ENCODE peak calls at places on chromosomes 3 and 15, in four cellular contexts. J is transverse colon, B is heart right ventricle, R is right lobe of liver. W is an unnamed sample.
A peak's percentile ranks its signal among the peaks of the same experiment; 100 is the strongest.

GRCh38 chr3:149468504-149469212 is 5.8 kb upstream of the TM4SF4 start:
- DNase-seq in J (no peak), R (peak; percentile 31), B (no peak), W (no peak)

GRCh38 chr15:43104426-43104825 is 1.4 kb downstream of the UBR1 start:
- DNase-seq in R (no peak), B (no peak), J (no peak), W (no peak)

GRCh38 chr3:26108846-26109489 is 319.1 kb downstream of the OXSM start:
- DNase-seq in J (no peak), R (no peak), B (no peak), W (no peak)

GRCh38 chr3:186255703-186256331 is 106.2 kb downstream of the DGKG start:
- DNase-seq in B (no peak), R (no peak), J (peak; percentile 41), W (no peak)

GRCh38 chr3:161914703-161915102 is 418.1 kb downstream of the OTOL1 start:
- DNase-seq in J (peak; percentile 14), R (no peak), B (peak; percentile 15), W (no peak)

GRCh38 chr3:49415931-49416601 is 3.8 kb downstream of the TCTA start:
- DNase-seq in J (peak; percentile 42), R (no peak), B (no peak), W (no peak)

GRCh38 chr3:160395297-160395696 is 3.7 kb downstream of the IFT80 start:
- DNase-seq in R (no peak), J (no peak), B (no peak), W (no peak)

GRCh38 chr15:62719316-62719715 is 323.2 kb upstream of the TPM1 start:
- DNase-seq in B (no peak), J (no peak), R (no peak), W (no peak)

GRCh38 chr3:13353936-13354542 is 66.1 kb downstream of the NUP210 start:
- DNase-seq in R (no peak), J (no peak), B (no peak), W (no peak)

GRCh38 chr3:127736801-127737539 is 64.2 kb downstream of the ABTB1 start:
- DNase-seq in R (no peak), B (no peak), J (no peak), W (no peak)

GRCh38 chr15:80484312-80484981 is 80.3 kb downstream of the ARNT2 start:
- DNase-seq in J (no peak), R (no peak), B (no peak), W (no peak)

GRCh38 chr3:195909294-195909644 is 918 bp upstream of the TNK2 start:
- DNase-seq in B (no peak), R (no peak), J (peak; percentile 31), W (no peak)

GRCh38 chr3:59212128-59212764 is 162.4 kb upstream of the CFAP20DC start:
- DNase-seq in J (no peak), R (no peak), B (no peak), W (no peak)

GRCh38 chr3:64985072-64985471 is 297.3 kb upstream of the ADAMTS9 start:
- DNase-seq in B (no peak), J (no peak), R (no peak), W (no peak)

GRCh38 chr3:106610362-106610997 is 741.7 kb upstream of the CBLB start:
- DNase-seq in R (no peak), J (no peak), B (no peak), W (no peak)

GRCh38 chr3:187382609-187383151 is 14.5 kb downstream of the RTP4 start:
- DNase-seq in R (no peak), J (no peak), B (no peak), W (no peak)

GRCh38 chr3:183492849-183493179 is 62.7 kb downstream of the KLHL6 start:
- DNase-seq in B (no peak), R (no peak), J (no peak), W (no peak)

GRCh38 chr3:126287536-126288181 is 69.5 kb downstream of the KLF15 start:
- DNase-seq in R (peak; percentile 51), J (peak; percentile 53), B (peak; percentile 62), W (no peak)

GRCh38 chr3:188274249-188274915 is 120.4 kb downstream of the LPP start:
- DNase-seq in B (no peak), R (no peak), J (no peak), W (no peak)

GRCh38 chr3:66390013-66390412 is 110.8 kb downstream of the LRIG1 start:
- DNase-seq in R (no peak), B (no peak), J (no peak), W (no peak)

GRCh38 chr3:194711913-194712312 is 26.2 kb downstream of the FAM43A start:
- DNase-seq in J (no peak), B (peak; percentile 74), R (no peak), W (no peak)

GRCh38 chr15:59812185-59812870 is 123.2 kb upstream of the BNIP2 start:
- DNase-seq in R (no peak), B (no peak), J (no peak), W (no peak)

GRCh38 chr15:31472636-31473383 is 146.2 kb downstream of the KLF13 start:
- DNase-seq in J (peak; percentile 63), R (no peak), B (peak; percentile 36), W (no peak)

GRCh38 chr3:132507657-132508056 is 89.4 kb upstream of the ACKR4 start:
- DNase-seq in R (no peak), J (no peak), B (no peak), W (no peak)

GRCh38 chr3:164332856-164333802 is 745.2 kb downstream of the SI start:
- DNase-seq in R (no peak), J (no peak), B (no peak), W (no peak)
- TF ChIP-seq CTCF in R (no peak), J (no peak), B (no peak), W (peak; percentile 45)

DNA sequence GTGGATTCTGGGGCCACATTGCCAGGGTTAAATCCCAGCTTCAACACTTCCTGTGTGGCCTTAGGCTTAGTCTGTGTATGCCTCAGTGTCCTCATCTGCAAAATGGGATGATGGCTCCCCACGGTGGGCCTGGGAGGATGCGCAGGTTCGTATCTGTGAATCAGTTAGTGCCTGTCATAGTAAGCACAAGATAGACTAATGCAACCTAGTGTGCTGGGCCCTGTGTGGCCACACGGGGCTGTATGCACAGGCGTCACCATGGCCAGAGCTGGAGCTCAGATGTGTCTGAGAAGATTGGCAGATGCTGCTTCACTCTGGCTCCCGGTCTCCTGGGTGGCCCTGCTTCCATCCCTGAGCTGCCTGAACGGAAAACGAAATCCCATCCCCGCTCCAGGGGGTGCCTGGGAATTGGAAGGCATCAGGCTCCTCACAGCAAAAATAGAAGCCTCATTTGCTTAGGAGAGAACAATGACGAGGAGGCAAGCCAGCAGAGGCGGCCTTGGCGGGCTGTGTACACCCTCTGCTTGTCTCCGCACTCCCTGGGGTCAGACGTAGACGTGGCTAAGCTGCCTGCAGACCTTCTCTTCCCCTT is 103.6 kb downstream of the APBA2 start:
- DNase-seq in J (no peak), B (no peak), R (no peak), W (no peak)
- TF ChIP-seq CTCF in J (no peak), B (no peak), R (no peak), W (no peak)

DNA sequence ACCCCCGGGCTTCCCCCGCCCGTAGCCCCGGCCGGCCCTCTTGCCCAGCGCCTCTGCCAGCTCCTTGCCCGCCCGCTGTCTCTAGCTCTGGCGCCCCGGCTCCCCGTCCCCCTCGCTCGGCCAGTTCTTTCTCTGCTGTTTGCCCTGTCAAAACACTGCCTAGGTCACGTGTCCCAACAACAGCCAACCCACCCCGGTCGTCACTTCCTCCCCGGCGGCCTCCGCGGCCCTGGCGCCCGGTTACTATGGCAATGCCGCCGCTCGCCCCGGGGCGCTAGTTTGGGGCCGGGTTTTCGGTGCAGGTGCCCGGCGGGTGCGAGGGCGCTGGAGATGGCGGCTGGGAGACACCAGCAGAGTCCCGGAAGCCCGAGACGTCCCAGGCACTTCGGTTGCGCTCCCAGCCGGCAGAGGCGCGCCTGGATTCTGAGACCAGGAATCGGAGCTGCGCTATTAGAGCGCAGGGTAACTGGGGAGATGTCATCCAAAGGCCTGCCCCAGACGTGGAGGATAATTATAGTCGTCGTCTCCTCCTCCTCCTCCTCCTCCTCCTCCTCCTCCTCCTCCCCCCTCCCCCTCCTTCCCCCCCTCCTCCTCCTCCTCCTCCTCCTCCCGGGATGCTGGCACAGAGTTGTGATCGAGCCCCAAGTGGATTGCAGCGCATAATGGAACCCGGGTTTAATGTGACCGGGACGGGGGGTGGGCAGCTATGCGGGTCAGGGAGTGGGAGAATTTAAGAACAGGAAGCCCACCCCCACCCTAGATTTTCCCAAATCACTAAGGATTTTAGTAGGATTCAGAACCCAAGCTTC is at the start of gene ATOSA:
- DNase-seq in R (peak; percentile 94), B (peak; percentile 94), J (peak; percentile 94), W (peak; percentile 37)
- TF ChIP-seq CTCF in R (no peak), B (no peak), J (no peak), W (no peak)

GRCh38 chr3:37836589-37836988 is 25.1 kb upstream of the CTDSPL start:
- DNase-seq in J (no peak), B (no peak), R (no peak), W (no peak)

DNA sequence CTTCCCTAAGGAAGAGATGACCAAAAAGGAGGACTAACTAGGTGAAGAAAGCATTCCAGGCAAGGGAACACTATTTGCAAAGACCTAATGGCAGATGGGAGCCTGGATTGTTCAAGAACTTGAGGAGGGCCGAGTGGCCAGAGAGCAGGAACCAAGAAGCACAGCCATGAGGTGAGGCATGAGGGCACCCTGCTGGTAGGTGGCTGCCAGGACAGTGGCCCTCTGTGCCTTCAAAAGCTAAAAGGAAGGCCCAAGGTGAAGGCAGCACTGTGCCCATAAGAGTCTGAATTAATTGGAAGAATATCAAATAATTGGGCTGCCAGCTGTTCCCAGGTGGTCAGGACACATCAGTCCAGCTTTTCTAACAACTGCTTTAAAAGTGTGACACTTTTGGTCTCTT is 27.9 kb upstream of the CTDSPL start:
- DNase-seq in R (no peak), B (no peak), J (no peak), W (no peak)
- TF ChIP-seq CTCF in R (no peak), B (peak; percentile 15), J (peak; percentile 18), W (no peak)

DNA sequence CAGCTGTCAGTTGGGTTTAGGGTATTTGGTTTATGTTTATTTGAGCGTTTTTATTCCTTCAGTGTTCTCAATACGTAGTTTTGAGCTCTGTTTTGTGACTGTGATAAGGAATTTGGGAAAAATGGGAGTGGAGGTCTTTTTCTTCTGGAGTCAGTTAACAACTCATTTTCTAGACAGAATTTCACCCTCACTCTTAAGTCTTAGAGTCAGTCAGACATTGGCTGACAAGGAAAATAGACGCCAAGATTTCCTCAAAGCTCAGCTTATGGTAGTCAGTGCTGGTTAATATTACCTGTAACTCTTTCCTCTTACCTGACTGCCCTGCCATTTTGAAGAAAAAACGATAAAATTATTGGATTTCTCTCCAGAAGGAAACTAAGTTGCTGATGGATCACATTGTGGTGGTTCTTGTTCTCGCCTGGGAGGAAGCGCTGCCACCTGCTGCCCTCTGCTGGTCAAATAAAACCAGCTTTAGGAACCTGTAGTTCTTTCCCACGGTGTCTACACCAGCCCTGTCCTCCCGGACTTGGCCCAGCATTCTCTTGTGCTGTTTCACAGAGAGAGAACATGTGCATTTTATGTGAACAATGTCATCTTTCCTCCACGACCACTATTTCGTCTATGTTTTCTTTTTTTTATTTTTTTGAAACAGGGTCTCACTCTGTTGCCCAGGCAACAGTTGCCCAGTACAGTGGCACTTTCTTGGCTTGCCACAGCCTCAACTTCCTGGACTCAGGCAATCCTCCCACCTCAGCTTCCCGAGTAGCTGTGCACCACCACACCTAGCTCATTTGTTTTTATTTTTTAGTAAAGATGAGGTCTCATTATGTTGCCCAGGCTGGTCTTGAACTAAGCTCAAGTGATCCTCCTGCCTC is 41.4 kb upstream of the UMPS start:
- DNase-seq in R (peak; percentile 75), J (peak; percentile 83), B (peak; percentile 83), W (peak; percentile 46)
- TF ChIP-seq CTCF in R (peak; percentile 94), J (peak; percentile 80), B (peak; percentile 83), W (peak; percentile 70)

GRCh38 chr3:116863842-116864626 is 154.5 kb downstream of the TUSC7 start:
- DNase-seq in R (no peak), J (no peak), B (no peak), W (no peak)
- TF ChIP-seq CTCF in R (peak; percentile 20), J (peak; percentile 31), B (no peak), W (peak; percentile 63)